ENCODE peak calls at places on chromosomes 11 and 22, in seven cellular contexts. I is naive B cell; V is activated CD4-positive, CD25-positive, alpha-beta regulatory T cell treated with anti-CD3 and anti-CD28 coated beads, Interleukin-2, amount 50 U/mL, for 16 hours; Y is H7; X is astrocyte of the spinal cord; R is NCI-H1694; J is stimulated activated CD8-positive, alpha-beta memory T cell treated with anti-CD3 and anti-CD28 coated beads, Interleukin-12 subunit alpha, Interleukin-12 subunit beta, amount 100 ng/mL, for 1 hour. K is an unnamed sample.

GRCh38 chr11:99098258-99098657 is 77.5 kb downstream of the CNTN5 start:
- DNase-seq in I (no peak), R (no peak), X (no peak), V (no peak), Y (no peak), J (no peak), K (no peak)

GRCh38 chr22:30717952-30718351 is 23.3 kb downstream of the OSBP2 start:
- DNase-seq in V (no peak), Y (no peak), R (no peak), X (no peak), I (no peak), J (no peak), K (no peak)

GRCh38 chr11:114358711-114359110 is 41.6 kb downstream of the C11orf71 start:
- DNase-seq in I (no peak), X (no peak), Y (no peak), J (no peak), V (no peak), R (no peak), K (no peak)

GRCh38 chr22:28053871-28054621 is 135.0 kb upstream of the PITPNB start:
- DNase-seq in J (no peak), Y (no peak), V (no peak), X (peak), I (no peak), R (no peak), K (no peak)

GRCh38 chr11:128342511-128343133 is 244.7 kb downstream of the ETS1 start:
- DNase-seq in V (no peak), Y (peak), R (no peak), X (peak), I (peak), J (peak), K (no peak)

GRCh38 chr22:45844949-45845613 is 131.9 kb downstream of the WNT7B start:
- DNase-seq in Y (no peak), J (no peak), V (no peak), I (no peak), R (no peak), X (peak), K (no peak)

GRCh38 chr11:111456859-111457730 is 55.1 kb downstream of the BTG4 start:
- DNase-seq in I (no peak), J (no peak), R (no peak), Y (no peak), V (no peak), X (no peak), K (no peak)

GRCh38 chr11:83054904-83055380 is 16.8 kb downstream of the RAB30 start:
- DNase-seq in J (no peak), R (no peak), V (no peak), I (no peak), Y (no peak), X (no peak), K (no peak)

GRCh38 chr11:128283445-128283844 is 303.9 kb downstream of the ETS1 start:
- DNase-seq in R (no peak), V (no peak), X (no peak), Y (no peak), I (no peak), J (no peak), K (no peak)

GRCh38 chr11:134562176-134562575 is 150.1 kb upstream of the B3GAT1 start:
- DNase-seq in R (no peak), V (no peak), I (no peak), X (no peak), Y (peak), J (no peak), K (no peak)

GRCh38 chr11:122440783-122441701 is 214.5 kb upstream of the UBASH3B start:
- DNase-seq in R (no peak), J (no peak), Y (peak), V (no peak), X (no peak), I (no peak), K (no peak)

GRCh38 chr11:131121934-131122333 is 205.7 kb upstream of the SNX19 start:
- DNase-seq in V (no peak), R (no peak), X (no peak), J (no peak), Y (peak), I (no peak), K (no peak)

GRCh38 chr11:94504689-94505293 is 7.5 kb upstream of the C11orf97 start:
- DNase-seq in Y (peak), I (peak), J (no peak), X (peak), R (no peak), V (no peak), K (no peak)

GRCh38 chr11:22728600-22729394 is 62.4 kb downstream of the GAS2 start:
- DNase-seq in J (no peak), Y (no peak), X (no peak), I (no peak), V (no peak), R (no peak), K (no peak)

GRCh38 chr11:74397531-74398243 is 546 bp downstream of the PGM2L1 start:
- DNase-seq in J (peak), Y (peak), V (peak), I (peak), R (peak), X (peak), K (no peak)

GRCh38 chr22:49052023-49052538 is 775.6 kb downstream of the BRD1 start:
- DNase-seq in X (no peak), R (no peak), V (no peak), Y (peak), I (peak), J (no peak), K (no peak)

GRCh38 chr22:41070665-41071331 is 21.6 kb upstream of the EP300 start:
- DNase-seq in J (no peak), R (no peak), Y (no peak), X (no peak), V (no peak), I (no peak), K (no peak)

GRCh38 chr11:44309483-44310197 is at the start of gene ALX4:
- DNase-seq in I (peak), J (no peak), Y (peak), R (no peak), X (no peak), V (no peak), K (no peak)

GRCh38 chr11:4672470-4672869 is 25.2 kb downstream of the OR51E2 start:
- DNase-seq in I (no peak), J (no peak), Y (no peak), R (no peak), V (no peak), X (no peak), K (no peak)

GRCh38 chr22:22176929-22177616 is 67.5 kb upstream of the VPREB1 start:
- DNase-seq in R (no peak), V (no peak), J (no peak), I (no peak), Y (no peak), X (no peak), K (no peak)

GRCh38 chr22:21651521-21652009 is 9.5 kb downstream of the SDF2L1 start:
- DNase-seq in X (no peak), J (no peak), V (no peak), R (no peak), I (no peak), Y (peak), K (no peak)

GRCh38 chr11:47470671-47471070 is 21.7 kb upstream of the RAPSN start:
- DNase-seq in Y (no peak), X (no peak), V (no peak), J (no peak), I (no peak), R (no peak), K (no peak)

GRCh38 chr11:56932572-56933235 is 56.0 kb upstream of the OR5AK2 start:
- DNase-seq in J (no peak), V (no peak), Y (no peak), I (no peak), R (no peak), X (peak), K (peak)

GRCh38 chr22:47395481-47395880 is 633.0 kb downstream of the TBC1D22A start:
- DNase-seq in Y (no peak), I (no peak), J (no peak), R (no peak), X (peak), V (no peak), K (no peak)

GRCh38 chr11:70146895-70147520 is 56.1 kb upstream of the FADD start:
- DNase-seq in Y (no peak), R (no peak), J (no peak), I (no peak), X (no peak), V (no peak), K (no peak)

GRCh38 chr11:115990004-115990447 is 485.8 kb upstream of the CADM1 start:
- DNase-seq in J (no peak), V (no peak), X (no peak), I (no peak), Y (peak), R (no peak), K (no peak)

GRCh38 chr11:9738126-9738525 is 74.2 kb downstream of the SWAP70 start:
- DNase-seq in J (no peak), X (no peak), I (no peak), R (no peak), V (no peak), Y (no peak), K (no peak)

GRCh38 chr11:11512929-11513328 is 108.9 kb downstream of the GALNT18 start:
- DNase-seq in X (no peak), Y (no peak), I (no peak), R (no peak), V (no peak), J (no peak), K (no peak)

GRCh38 chr11:92475824-92476223 is 251.2 kb downstream of the FAT3 start:
- DNase-seq in I (no peak), J (no peak), V (no peak), X (no peak), Y (no peak), R (no peak), K (no peak)

GRCh38 chr22:17121235-17122195 is at the start of gene TMEM121B:
- DNase-seq in X (peak), I (no peak), V (no peak), Y (peak), J (no peak), R (peak), K (no peak)

GRCh38 chr11:8202428-8203160 is 33.8 kb upstream of the RIC3 start:
- DNase-seq in I (no peak), J (no peak), R (no peak), Y (no peak), V (no peak), X (no peak), K (no peak)

K was measured in NK-92 treated with Interleukin-12 subunit alpha and Interleukin-12 subunit beta, amount 100 ng/mL, for 24 hours.